ENCODE peak calls at places on chromosomes 3 and 15, in four cellular contexts. H is B cell, T is fibroblast of the aortic adventitia, N is progenitor cell of endocrine pancreas. M is an unnamed sample.

GRCh38 chr3:11944052-11944673 is 60.0 kb upstream of the SYN2 start:
- DNase-seq in H (no peak), T (peak; percentile 13), N (no peak), M (no peak)

GRCh38 chr3:24641628-24642027 is 147.0 kb upstream of the THRB start:
- DNase-seq in H (no peak), T (no peak), N (no peak), M (no peak)

GRCh38 chr3:98901032-98901464 is 447 bp downstream of the DCBLD2 start:
- DNase-seq in H (peak; percentile 41), T (peak; percentile 41), N (peak; percentile 30), M (no peak)

GRCh38 chr15:75776075-75776443 is 63.4 kb upstream of the CSPG4 start:
- DNase-seq in H (no peak), T (peak; percentile 49), N (no peak), M (no peak)

GRCh38 chr3:56303508-56303907 is 164.8 kb downstream of the ERC2 start:
- DNase-seq in H (peak; percentile 20), T (peak; percentile 53), N (no peak), M (no peak)

GRCh38 chr3:120798346-120798745 is 55.8 kb downstream of the GTF2E1 start:
- DNase-seq in H (no peak), T (peak; percentile 35), N (no peak), M (no peak)

GRCh38 chr3:10366681-10367101 is 45.8 kb upstream of the SEC13 start:
- DNase-seq in H (no peak), T (peak; percentile 98), N (no peak), M (no peak)

GRCh38 chr15:22918596-22919140 is 61.5 kb downstream of the CYFIP1 start:
- DNase-seq in H (no peak), T (no peak), N (no peak), M (no peak)

GRCh38 chr3:116971531-116971930 is 262.0 kb downstream of the TUSC7 start:
- DNase-seq in H (no peak), T (no peak), N (no peak), M (no peak)

GRCh38 chr3:33717866-33718594 is at the start of gene CLASP2:
- DNase-seq in H (peak; percentile 96), T (peak; percentile 85), N (peak; percentile 84), M (peak; percentile 34)

GRCh38 chr3:121545049-121545563 is 682 bp downstream of the POLQ start:
- DNase-seq in H (no peak), T (no peak), N (no peak), M (no peak)

GRCh38 chr3:36494461-36495109 is 114.3 kb downstream of the STAC start:
- DNase-seq in H (no peak), T (peak; percentile 94), N (no peak), M (no peak)

GRCh38 chr15:70265466-70265978 is 167.8 kb upstream of the TLE3 start:
- DNase-seq in H (no peak), T (no peak), N (no peak), M (no peak)
- TF ChIP-seq CTCF in H (no peak), T (no peak), N (no peak), M (no peak)

DNA sequence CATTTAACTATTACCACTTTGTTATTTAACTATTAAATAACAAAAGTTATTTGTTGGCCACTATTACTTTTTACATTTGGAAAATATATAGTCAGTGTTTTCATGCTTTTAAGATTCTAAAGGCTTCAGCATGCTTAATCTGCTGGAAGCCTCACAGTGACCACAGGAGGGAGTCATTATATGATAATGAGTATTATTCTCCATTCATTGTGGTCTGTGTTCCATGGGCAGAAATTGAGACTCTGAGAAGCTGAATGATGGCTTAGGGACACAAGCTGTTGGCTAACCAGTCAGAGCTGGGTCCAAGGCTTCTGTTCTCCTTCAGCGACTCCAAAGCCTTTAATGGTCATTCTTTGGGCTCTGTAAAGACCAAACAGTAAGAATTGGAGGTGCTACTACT is 64.7 kb downstream of the BFSP2 start:
- DNase-seq in H (no peak), T (peak; percentile 64), N (no peak), M (no peak)
- TF ChIP-seq CTCF in H (peak; percentile 37), T (peak; percentile 57), N (peak; percentile 15), M (no peak)

GRCh38 chr15:45635191-45635638 is 386 bp downstream of the SQOR start:
- DNase-seq in H (peak; percentile 72), T (peak; percentile 28), N (peak; percentile 64), M (no peak)
- TF ChIP-seq CTCF in H (peak; percentile 72), T (peak; percentile 53), N (peak; percentile 67), M (no peak)

GRCh38 chr3:58577269-58577821 is at the start of gene FAM107A:
- DNase-seq in H (no peak), T (peak; percentile 85), N (no peak), M (no peak)
- TF ChIP-seq CTCF in H (no peak), T (peak; percentile 51), N (no peak), M (no peak)

DNA sequence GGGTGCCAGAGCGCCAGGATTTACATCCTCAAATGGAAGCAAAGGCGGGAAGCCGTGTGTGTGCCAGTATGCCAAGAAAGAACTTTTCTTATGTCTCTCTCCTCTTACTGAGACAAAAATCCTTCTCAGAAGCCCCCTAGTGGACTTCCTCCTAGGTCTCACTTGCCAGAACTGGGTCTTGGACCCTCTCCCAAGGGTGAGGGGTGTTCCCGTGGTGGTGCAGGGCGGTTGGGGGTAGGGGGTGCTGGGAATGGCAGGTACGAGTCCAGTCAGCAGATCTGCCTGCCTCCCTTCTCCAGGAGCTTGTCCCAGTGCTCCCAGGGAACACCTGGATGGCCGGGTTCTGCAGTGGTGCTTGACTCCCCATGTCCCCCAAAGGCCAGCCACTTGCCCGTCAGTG is 52.0 kb downstream of the CORO2B start:
- DNase-seq in H (peak; percentile 15), T (no peak), N (no peak), M (no peak)
- TF ChIP-seq CTCF in H (peak; percentile 38), T (no peak), N (no peak), M (no peak)

GRCh38 chr15:99906356-99906755 is 173.1 kb upstream of the LYSMD4 start:
- DNase-seq in H (no peak), T (no peak), N (no peak), M (no peak)

GRCh38 chr15:99906793-99907192 is 173.6 kb upstream of the LYSMD4 start:
- DNase-seq in H (no peak), T (no peak), N (no peak), M (no peak)

GRCh38 chr15:99911824-99912223 is 178.6 kb upstream of the LYSMD4 start:
- DNase-seq in H (no peak), T (no peak), N (no peak), M (no peak)

GRCh38 chr15:99907698-99908097 is 174.5 kb upstream of the LYSMD4 start:
- DNase-seq in H (no peak), T (no peak), N (no peak), M (no peak)

GRCh38 chr15:99909914-99910313 is 176.7 kb upstream of the LYSMD4 start:
- DNase-seq in H (no peak), T (no peak), N (no peak), M (no peak)
- TF ChIP-seq CTCF in H (no peak), T (no peak), N (peak; percentile 34), M (no peak)

GRCh38 chr3:136818851-136819783 is at the start of gene SLC35G2:
- DNase-seq in H (peak; percentile 37), T (peak; percentile 83), N (peak; percentile 45), M (peak; percentile 29)

GRCh38 chr3:136819784-136820640 is 1.1 kb downstream of the SLC35G2 start:
- DNase-seq in H (peak; percentile 32), T (peak; percentile 59), N (peak; percentile 31), M (no peak)

GRCh38 chr3:136817448-136817847 is 1.5 kb upstream of the SLC35G2 start:
- DNase-seq in H (no peak), T (peak; percentile 21), N (no peak), M (no peak)

GRCh38 chr3:136818191-136818850 is 605 bp upstream of the SLC35G2 start:
- DNase-seq in H (peak; percentile 7), T (peak; percentile 76), N (no peak), M (peak; percentile 31)
- TF ChIP-seq CTCF in H (no peak), T (no peak), N (no peak), M (no peak)

GRCh38 chr15:65099336-65099735 is 15.7 kb downstream of the UBAP1L start:
- DNase-seq in H (no peak), T (no peak), N (no peak), M (no peak)

GRCh38 chr15:65100427-65100826 is 14.6 kb downstream of the UBAP1L start:
- DNase-seq in H (no peak), T (no peak), N (no peak), M (no peak)

GRCh38 chr15:65101418-65101890 is 13.5 kb downstream of the UBAP1L start:
- DNase-seq in H (peak; percentile 39), T (peak; percentile 74), N (peak; percentile 65), M (peak; percentile 69)

GRCh38 chr15:65102912-65103311 is 12.1 kb downstream of the UBAP1L start:
- DNase-seq in H (no peak), T (no peak), N (no peak), M (no peak)

DNA sequence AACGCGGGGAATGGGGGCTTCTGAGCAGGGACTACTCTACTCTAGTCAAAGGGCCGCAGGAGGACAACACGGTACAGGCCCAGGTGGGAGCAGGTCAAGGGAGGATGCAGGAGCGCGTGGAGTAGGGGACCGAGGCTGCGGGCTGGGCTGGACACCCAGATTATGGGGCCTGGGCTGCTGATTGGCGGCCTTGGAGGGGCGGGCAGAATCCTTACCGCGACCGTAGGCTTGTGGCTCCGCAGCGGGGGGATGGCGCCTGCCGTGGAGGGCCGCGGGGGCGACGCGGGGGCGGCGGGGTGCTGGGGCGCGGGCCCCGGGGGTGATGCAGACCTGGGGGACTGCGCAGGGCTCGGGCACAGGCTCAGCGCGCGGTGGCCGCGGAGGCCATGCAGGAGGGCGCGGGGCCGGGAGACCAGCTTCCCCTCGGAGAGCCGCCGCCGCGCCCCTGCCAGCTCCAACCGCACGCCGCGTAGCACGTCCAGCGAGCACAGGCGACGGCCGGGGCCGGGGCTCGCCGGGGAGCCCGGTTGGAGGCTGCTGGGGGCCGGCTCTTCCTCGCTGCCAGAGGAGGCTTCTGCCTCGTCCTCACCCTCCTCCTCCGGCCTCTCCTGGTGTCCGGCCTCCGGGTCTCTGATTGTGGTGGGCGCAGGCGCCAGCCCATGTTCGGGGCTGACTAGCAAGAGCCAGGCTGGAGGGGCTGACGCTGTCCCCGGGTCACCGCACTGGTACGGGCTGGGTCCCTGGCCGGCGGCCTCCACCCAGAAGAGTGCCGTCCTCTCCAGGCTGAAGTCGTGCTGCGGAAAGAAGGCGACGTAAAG is 12.9 kb downstream of the UBAP1L start:
- DNase-seq in H (no peak), T (no peak), N (no peak), M (no peak)
- TF ChIP-seq CTCF in H (no peak), T (no peak), N (peak; percentile 2), M (no peak)

M was measured in omental fat pad.